ENCODE peak calls at places on chromosomes 7 and 10, in eight cellular contexts. C is NCI-H187; G is NCI-H1694 treated with DMSO at 0.1 percent for 48 hours; P is posterior cingulate gyrus; N is nephron progenitor cell; R is upper lobe of right lung; L is thyroid gland; K is CD8-positive, alpha-beta T cell. H is an unnamed sample.

GRCh38 chr10:105681051-105681450 is 1040.0 kb downstream of the SORCS3 start:
- DNase-seq in C (no peak), G (no peak), P (no peak), N (no peak), R (no peak), L (no peak), K (no peak), H (no peak)

GRCh38 chr7:38171558-38172403 is 6.3 kb upstream of the STARD3NL start:
- DNase-seq in C (no peak), G (no peak), P (no peak), N (no peak), R (no peak), L (no peak), K (no peak), H (no peak)

GRCh38 chr10:43350139-43350538 is 21.3 kb upstream of the FXYD4 start:
- DNase-seq in C (no peak), G (no peak), P (no peak), N (no peak), R (no peak), L (no peak), K (no peak), H (no peak)

GRCh38 chr7:130908345-130909160 is 174.5 kb upstream of the KLF14 start:
- DNase-seq in C (no peak), G (no peak), P (no peak), N (no peak), R (no peak), L (no peak), K (no peak), H (no peak)

GRCh38 chr7:79714081-79714480 is 260.6 kb upstream of the MAGI2 start:
- DNase-seq in C (no peak), G (no peak), P (no peak), N (no peak), R (no peak), L (no peak), K (no peak), H (no peak)

GRCh38 chr7:149005427-149006344 is 22.6 kb downstream of the PDIA4 start:
- DNase-seq in C (no peak), G (peak; percentile 51), P (peak; percentile 53), N (peak; percentile 83), R (peak; percentile 91), L (peak; percentile 80), K (peak; percentile 89), H (peak; percentile 29)

GRCh38 chr7:112990619-112991018 is 96.0 kb downstream of the GPR85 start:
- DNase-seq in C (no peak), G (no peak), P (no peak), N (no peak), R (no peak), L (no peak), K (no peak), H (no peak)

GRCh38 chr7:156735861-156736260 is 95.3 kb downstream of the RNF32 start:
- DNase-seq in C (no peak), G (peak; percentile 10), P (no peak), N (no peak), R (no peak), L (no peak), K (no peak), H (no peak)

GRCh38 chr7:121557034-121557892 is 161.2 kb upstream of the FAM3C start:
- DNase-seq in C (no peak), G (no peak), P (no peak), N (no peak), R (no peak), L (no peak), K (no peak), H (no peak)

GRCh38 chr7:27418544-27418943 is 175.9 kb downstream of the EVX1 start:
- DNase-seq in C (no peak), G (no peak), P (no peak), N (no peak), R (no peak), L (no peak), K (no peak), H (no peak)

GRCh38 chr10:113866551-113867394 is 12.3 kb downstream of the NHLRC2 start:
- DNase-seq in C (no peak), G (no peak), P (no peak), N (no peak), R (no peak), L (peak; percentile 10), K (no peak), H (no peak)

GRCh38 chr7:42471573-42472174 is 234.7 kb upstream of the GLI3 start:
- DNase-seq in C (no peak), G (no peak), P (no peak), N (no peak), R (no peak), L (no peak), K (no peak), H (no peak)

GRCh38 chr7:51701935-51702334 is 385.3 kb upstream of the COBL start:
- DNase-seq in C (no peak), G (no peak), P (no peak), N (no peak), R (no peak), L (no peak), K (no peak), H (no peak)

GRCh38 chr7:141416691-141417268 is 134.4 kb upstream of the AGK start:
- DNase-seq in C (peak; percentile 92), G (no peak), P (no peak), N (no peak), R (no peak), L (no peak), K (no peak), H (no peak)

GRCh38 chr7:51259766-51260165 is 56.8 kb downstream of the COBL start:
- DNase-seq in C (no peak), G (no peak), P (no peak), N (no peak), R (no peak), L (no peak), K (no peak), H (no peak)

GRCh38 chr10:92957223-92958010 is 103.2 kb upstream of the CYP26C1 start:
- DNase-seq in C (no peak), G (no peak), P (no peak), N (no peak), R (no peak), L (no peak), K (no peak), H (no peak)

GRCh38 chr7:86534641-86535040 is 109.1 kb upstream of the GRM3 start:
- DNase-seq in C (no peak), G (no peak), P (no peak), N (no peak), R (no peak), L (no peak), K (no peak), H (no peak)

GRCh38 chr10:75284097-75284485 is 48.3 kb upstream of the COMTD1 start:
- DNase-seq in C (no peak), G (peak; percentile 37), P (no peak), N (peak; percentile 38), R (no peak), L (no peak), K (no peak), H (no peak)

GRCh38 chr10:50464004-50464409 is 159.7 kb downstream of the SGMS1 start:
- DNase-seq in C (no peak), G (no peak), P (no peak), N (no peak), R (no peak), L (no peak), K (no peak), H (no peak)

GRCh38 chr10:5543628-5544027 is 18.9 kb downstream of the CALML3 start:
- DNase-seq in C (no peak), G (no peak), P (no peak), N (no peak), R (no peak), L (no peak), K (no peak), H (no peak)

GRCh38 chr7:147564771-147565476 is 1025.6 kb upstream of the C7orf33 start:
- DNase-seq in C (no peak), G (no peak), P (no peak), N (no peak), R (no peak), L (no peak), K (no peak), H (no peak)

GRCh38 chr7:5526190-5527037 is 102.8 kb upstream of the TNRC18 start:
- DNase-seq in C (no peak), G (no peak), P (no peak), N (no peak), R (no peak), L (peak; percentile 25), K (peak; percentile 68), H (no peak)

H was measured in occipital lobe.